ENCODE peak calls at places on chromosomes 5 and 9, in nine cellular contexts. One of them, this sample, is unnamed.

GRCh38 chr5:91955610-91956009 is 572.5 kb upstream of the ARRDC3 start:
- DNase-seq in kidney epithelial cell: no peak
- DNase-seq in A549: no peak
- DNase-seq in SK-N-SH: no peak
- DNase-seq in thoracic aorta: no peak
- DNase-seq in GM12865: no peak
- DNase-seq in PC-9: no peak
- DNase-seq in fibroblast of pulmonary artery: no peak
- DNase-seq in GM23338: no peak
- DNase-seq in this sample: no peak

GRCh38 chr9:123357748-123358059 is 1.7 kb downstream of the CRB2 start:
- DNase-seq in kidney epithelial cell: no peak
- DNase-seq in A549: no peak
- DNase-seq in SK-N-SH: no peak
- DNase-seq in thoracic aorta: no peak
- DNase-seq in GM12865: no peak
- DNase-seq in PC-9: no peak
- DNase-seq in fibroblast of pulmonary artery: no peak
- DNase-seq in GM23338: no peak
- DNase-seq in this sample: no peak

GRCh38 chr9:38388283-38389223 is 3.9 kb upstream of the ALDH1B1 start:
- DNase-seq in kidney epithelial cell: no peak
- DNase-seq in A549: no peak
- DNase-seq in SK-N-SH: no peak
- DNase-seq in thoracic aorta: no peak
- DNase-seq in GM12865: no peak
- DNase-seq in PC-9: no peak
- DNase-seq in fibroblast of pulmonary artery: peak; percentile 48
- DNase-seq in GM23338: no peak
- DNase-seq in this sample: no peak

GRCh38 chr5:120901199-120901598 is 437.1 kb downstream of the PRR16 start:
- DNase-seq in kidney epithelial cell: no peak
- DNase-seq in A549: no peak
- DNase-seq in SK-N-SH: no peak
- DNase-seq in thoracic aorta: no peak
- DNase-seq in GM12865: no peak
- DNase-seq in PC-9: peak; percentile 35
- DNase-seq in fibroblast of pulmonary artery: no peak
- DNase-seq in GM23338: no peak
- DNase-seq in this sample: no peak

GRCh38 chr5:75551471-75551870 is 39.8 kb downstream of the POLK start:
- DNase-seq in kidney epithelial cell: no peak
- DNase-seq in A549: no peak
- DNase-seq in SK-N-SH: no peak
- DNase-seq in thoracic aorta: no peak
- DNase-seq in GM12865: no peak
- DNase-seq in PC-9: no peak
- DNase-seq in fibroblast of pulmonary artery: peak; percentile 42
- DNase-seq in GM23338: no peak
- DNase-seq in this sample: peak; percentile 73

GRCh38 chr9:122201641-122202040 is 27.1 kb downstream of the LHX6 start:
- DNase-seq in kidney epithelial cell: no peak
- DNase-seq in A549: no peak
- DNase-seq in SK-N-SH: no peak
- DNase-seq in thoracic aorta: no peak
- DNase-seq in GM12865: no peak
- DNase-seq in PC-9: no peak
- DNase-seq in fibroblast of pulmonary artery: no peak
- DNase-seq in GM23338: no peak
- DNase-seq in this sample: peak; percentile 35

GRCh38 chr9:95822583-95823431 is 52.7 kb upstream of the ERCC6L2 start:
- DNase-seq in kidney epithelial cell: peak; percentile 93
- DNase-seq in A549: no peak
- DNase-seq in SK-N-SH: no peak
- DNase-seq in thoracic aorta: no peak
- DNase-seq in GM12865: peak; percentile 91
- DNase-seq in PC-9: peak; percentile 93
- DNase-seq in fibroblast of pulmonary artery: peak; percentile 83
- DNase-seq in GM23338: no peak
- DNase-seq in this sample: peak; percentile 93

GRCh38 chr9:24897826-24898225 is 352.1 kb upstream of the IZUMO3 start:
- DNase-seq in kidney epithelial cell: no peak
- DNase-seq in A549: no peak
- DNase-seq in SK-N-SH: no peak
- DNase-seq in thoracic aorta: no peak
- DNase-seq in GM12865: no peak
- DNase-seq in PC-9: no peak
- DNase-seq in fibroblast of pulmonary artery: no peak
- DNase-seq in GM23338: no peak
- DNase-seq in this sample: no peak

GRCh38 chr9:134693011-134693410 is 51.4 kb downstream of the COL5A1 start:
- DNase-seq in kidney epithelial cell: no peak
- DNase-seq in A549: no peak
- DNase-seq in SK-N-SH: peak; percentile 85
- DNase-seq in thoracic aorta: no peak
- DNase-seq in GM12865: no peak
- DNase-seq in PC-9: no peak
- DNase-seq in fibroblast of pulmonary artery: no peak
- DNase-seq in GM23338: no peak
- DNase-seq in this sample: no peak

GRCh38 chr9:32180597-32180996 is 203.8 kb upstream of the ACO1 start:
- DNase-seq in kidney epithelial cell: no peak
- DNase-seq in A549: no peak
- DNase-seq in SK-N-SH: no peak
- DNase-seq in thoracic aorta: no peak
- DNase-seq in GM12865: no peak
- DNase-seq in PC-9: no peak
- DNase-seq in fibroblast of pulmonary artery: no peak
- DNase-seq in GM23338: no peak
- DNase-seq in this sample: no peak

GRCh38 chr5:2193142-2193922 is 310.6 kb upstream of the IRX4 start:
- DNase-seq in kidney epithelial cell: no peak
- DNase-seq in A549: no peak
- DNase-seq in SK-N-SH: no peak
- DNase-seq in thoracic aorta: no peak
- DNase-seq in GM12865: no peak
- DNase-seq in PC-9: no peak
- DNase-seq in fibroblast of pulmonary artery: no peak
- DNase-seq in GM23338: no peak
- DNase-seq in this sample: no peak

GRCh38 chr9:91100878-91101450 is 260.8 kb downstream of the AUH start:
- DNase-seq in kidney epithelial cell: no peak
- DNase-seq in A549: no peak
- DNase-seq in SK-N-SH: no peak
- DNase-seq in thoracic aorta: no peak
- DNase-seq in GM12865: no peak
- DNase-seq in PC-9: no peak
- DNase-seq in fibroblast of pulmonary artery: no peak
- DNase-seq in GM23338: no peak
- DNase-seq in this sample: peak; percentile 66

GRCh38 chr9:130451004-130451390 is 6.2 kb downstream of the ASS1 start:
- DNase-seq in kidney epithelial cell: no peak
- DNase-seq in A549: no peak
- DNase-seq in SK-N-SH: no peak
- DNase-seq in thoracic aorta: no peak
- DNase-seq in GM12865: no peak
- DNase-seq in PC-9: no peak
- DNase-seq in fibroblast of pulmonary artery: no peak
- DNase-seq in GM23338: no peak
- DNase-seq in this sample: no peak

GRCh38 chr5:133404724-133405123 is 207.6 kb downstream of the FSTL4 start:
- DNase-seq in kidney epithelial cell: no peak
- DNase-seq in A549: peak; percentile 12
- DNase-seq in SK-N-SH: no peak
- DNase-seq in thoracic aorta: no peak
- DNase-seq in GM12865: no peak
- DNase-seq in PC-9: no peak
- DNase-seq in fibroblast of pulmonary artery: no peak
- DNase-seq in GM23338: peak; percentile 61
- DNase-seq in this sample: no peak

GRCh38 chr9:96344458-96345180 is 38.9 kb downstream of the SLC35D2 start:
- DNase-seq in kidney epithelial cell: peak; percentile 90
- DNase-seq in A549: peak; percentile 88
- DNase-seq in SK-N-SH: peak; percentile 63
- DNase-seq in thoracic aorta: no peak
- DNase-seq in GM12865: no peak
- DNase-seq in PC-9: peak; percentile 87
- DNase-seq in fibroblast of pulmonary artery: peak; percentile 98
- DNase-seq in GM23338: peak; percentile 81
- DNase-seq in this sample: peak; percentile 94

GRCh38 chr5:141369994-141370848 is at the start of gene PCDHGB3:
- DNase-seq in kidney epithelial cell: no peak
- DNase-seq in A549: no peak
- DNase-seq in SK-N-SH: no peak
- DNase-seq in thoracic aorta: no peak
- DNase-seq in GM12865: peak; percentile 83
- DNase-seq in PC-9: no peak
- DNase-seq in fibroblast of pulmonary artery: peak; percentile 77
- DNase-seq in GM23338: peak; percentile 77
- DNase-seq in this sample: peak; percentile 68

DNA sequence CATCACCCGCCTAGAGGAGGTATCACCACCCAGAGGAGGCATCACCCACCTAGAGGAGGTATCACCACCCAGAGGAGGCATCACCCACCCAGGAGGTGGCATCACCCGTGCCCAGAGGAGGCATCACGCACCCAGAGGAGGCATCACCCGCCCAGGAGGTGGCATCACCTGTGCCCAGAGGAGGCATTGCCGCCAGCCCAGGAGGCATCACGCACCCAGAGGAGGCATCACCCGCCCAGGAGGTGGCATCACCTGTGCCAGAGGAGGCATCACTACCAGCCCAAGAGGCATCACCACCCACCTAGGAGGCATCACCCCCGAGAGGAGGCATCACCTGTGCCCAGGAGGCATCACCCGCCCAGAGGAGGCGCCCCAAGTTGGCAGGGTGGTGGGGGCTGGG is 2.6 kb downstream of the NOTCH1 start:
- DNase-seq in kidney epithelial cell: no peak
- DNase-seq in A549: no peak
- DNase-seq in SK-N-SH: no peak
- DNase-seq in thoracic aorta: no peak
- DNase-seq in GM12865: no peak
- DNase-seq in PC-9: no peak
- DNase-seq in fibroblast of pulmonary artery: no peak
- DNase-seq in GM23338: no peak
- DNase-seq in this sample: no peak
- H3K4me3 ChIP-seq in kidney epithelial cell: no peak overlapping the region
- H3K4me3 ChIP-seq in A549: no peak overlapping the region
- H3K4me3 ChIP-seq in SK-N-SH: no peak overlapping the region
- H3K4me3 ChIP-seq in thoracic aorta: no peak overlapping the region
- H3K4me3 ChIP-seq in GM12865: no peak overlapping the region
- H3K4me3 ChIP-seq in PC-9: no peak overlapping the region
- H3K4me3 ChIP-seq in fibroblast of pulmonary artery: no peak overlapping the region
- H3K4me3 ChIP-seq in GM23338: no peak overlapping the region
- H3K4me3 ChIP-seq in this sample: no peak overlapping the region

DNA sequence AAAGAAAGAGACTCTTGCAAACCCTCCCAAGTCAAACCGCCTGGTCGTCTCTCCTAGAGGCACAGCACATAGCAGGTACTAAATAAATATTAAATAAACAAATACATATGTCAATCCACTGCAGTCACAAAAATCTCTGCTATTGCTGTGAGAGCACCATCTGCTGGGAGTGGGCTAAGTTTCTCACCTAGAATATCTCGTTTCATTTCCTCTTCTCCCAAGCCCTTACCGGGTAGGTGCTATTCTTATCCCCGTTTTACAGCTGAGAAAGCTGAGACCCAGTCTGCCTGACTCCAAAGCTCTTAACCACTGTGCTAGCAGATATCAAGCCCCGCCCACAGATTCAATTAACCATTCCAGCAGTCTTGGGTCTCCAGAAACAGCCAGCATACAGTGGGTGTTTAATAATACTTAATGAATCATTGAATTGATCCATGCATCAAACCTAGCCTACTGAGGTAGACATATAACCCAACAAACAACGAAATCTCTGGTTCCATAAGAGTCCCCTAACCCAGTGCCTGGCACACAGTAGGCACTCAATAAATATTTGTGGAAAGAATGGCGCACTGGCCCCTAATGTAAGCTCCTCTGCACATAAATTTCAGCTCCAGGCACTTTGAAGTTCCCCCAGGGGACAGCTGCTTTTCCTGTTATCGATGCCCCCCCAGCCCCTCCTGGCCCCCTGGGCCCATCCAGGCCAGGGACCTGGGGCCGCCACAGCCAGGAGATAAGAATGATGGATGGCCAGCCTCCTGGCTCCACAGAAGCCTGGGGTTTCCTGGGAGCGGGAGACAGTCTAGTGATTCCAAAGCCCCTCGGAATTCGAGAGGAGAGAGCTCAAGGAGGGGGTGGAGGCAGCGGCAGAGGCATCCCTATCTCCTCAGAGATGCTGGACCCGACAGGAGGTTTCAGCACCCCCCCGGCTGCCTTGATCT is 98.1 kb upstream of the HAND1 start:
- DNase-seq in kidney epithelial cell: no peak
- DNase-seq in A549: no peak
- DNase-seq in SK-N-SH: peak; percentile 40
- DNase-seq in thoracic aorta: no peak
- DNase-seq in GM12865: peak; percentile 81
- DNase-seq in PC-9: no peak
- DNase-seq in fibroblast of pulmonary artery: no peak
- DNase-seq in GM23338: peak; percentile 35
- DNase-seq in this sample: no peak
- TF ChIP-seq CTCF in kidney epithelial cell: no peak
- TF ChIP-seq CTCF in A549: peak; percentile 49
- TF ChIP-seq CTCF in SK-N-SH: peak; percentile 16
- TF ChIP-seq CTCF in thoracic aorta: no peak
- TF ChIP-seq CTCF in GM12865: peak; percentile 55
- TF ChIP-seq CTCF in PC-9: peak; percentile 34
- TF ChIP-seq CTCF in fibroblast of pulmonary artery: no peak
- TF ChIP-seq CTCF in GM23338: peak; percentile 55
- TF ChIP-seq CTCF in this sample: peak; percentile 18

DNA sequence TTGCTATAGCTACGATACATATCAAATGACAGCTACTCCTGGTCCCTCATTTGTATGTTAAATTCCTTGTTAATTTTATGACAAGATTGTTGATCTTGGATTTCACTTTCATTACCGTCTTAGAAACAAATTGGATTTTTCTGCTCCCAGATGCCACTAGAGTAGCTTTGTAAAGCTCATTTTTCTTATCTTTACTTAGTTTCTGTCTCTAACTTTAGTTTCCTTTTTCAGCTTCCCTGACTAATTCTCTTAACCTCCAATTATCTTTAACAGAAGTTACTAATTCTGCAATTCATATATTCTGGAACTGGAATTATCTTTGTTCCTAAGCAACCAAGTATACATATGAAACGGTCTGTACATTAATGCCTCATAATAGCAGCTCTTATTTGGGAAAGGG is 16.6 kb downstream of the ITGA1 start:
- DNase-seq in kidney epithelial cell: no peak
- DNase-seq in A549: no peak
- DNase-seq in SK-N-SH: no peak
- DNase-seq in thoracic aorta: no peak
- DNase-seq in GM12865: no peak
- DNase-seq in PC-9: no peak
- DNase-seq in fibroblast of pulmonary artery: peak; percentile 40
- DNase-seq in GM23338: no peak
- DNase-seq in this sample: no peak
- H3K4me3 ChIP-seq in kidney epithelial cell: no peak overlapping the region
- H3K4me3 ChIP-seq in A549: no peak overlapping the region
- H3K4me3 ChIP-seq in SK-N-SH: no peak overlapping the region
- H3K4me3 ChIP-seq in thoracic aorta: peak overlapping the region; percentile 40
- H3K4me3 ChIP-seq in GM12865: no peak overlapping the region
- H3K4me3 ChIP-seq in PC-9: peak overlapping the region; percentile 29
- H3K4me3 ChIP-seq in fibroblast of pulmonary artery: peak overlapping the region; percentile 19
- H3K4me3 ChIP-seq in GM23338: no peak overlapping the region
- H3K4me3 ChIP-seq in this sample: no peak overlapping the region

GRCh38 chr5:58022055-58022454 is 437.8 kb downstream of the PLK2 start:
- DNase-seq in kidney epithelial cell: no peak
- DNase-seq in A549: no peak
- DNase-seq in SK-N-SH: no peak
- DNase-seq in thoracic aorta: no peak
- DNase-seq in GM12865: no peak
- DNase-seq in PC-9: peak; percentile 88
- DNase-seq in fibroblast of pulmonary artery: peak; percentile 36
- DNase-seq in GM23338: no peak
- DNase-seq in this sample: no peak
- TF ChIP-seq CTCF in kidney epithelial cell: no peak
- TF ChIP-seq CTCF in A549: no peak
- TF ChIP-seq CTCF in SK-N-SH: no peak
- TF ChIP-seq CTCF in thoracic aorta: no peak
- TF ChIP-seq CTCF in GM12865: no peak
- TF ChIP-seq CTCF in PC-9: no peak
- TF ChIP-seq CTCF in fibroblast of pulmonary artery: no peak
- TF ChIP-seq CTCF in GM23338: no peak
- TF ChIP-seq CTCF in this sample: no peak